ENCODE peak calls at places on chromosomes 6 and 20, in ten cellular contexts. J is mesenteric fat pad, G is psoas muscle, L is GOT3, O is suprapubic skin, P is fibroblast of the aortic adventitia, X is body of pancreas, S is neural crest cell, Y is Peyer's patch, F is GM12865. H is an unnamed sample.

GRCh38 chr6:2738373-2738979 is 12.2 kb downstream of the MYLK4 start:
- DNase-seq in J (no peak), G (no peak), L (no peak), O (no peak), P (peak), X (peak), S (peak), Y (peak), F (peak), H (no peak)

GRCh38 chr6:132526461-132526860 is 11.6 kb upstream of the TAAR9 start:
- DNase-seq in J (no peak), G (no peak), L (no peak), O (no peak), P (no peak), X (no peak), S (no peak), Y (no peak), F (no peak), H (no peak)

GRCh38 chr6:137496909-137497721 is 2.9 kb upstream of the OLIG3 start:
- DNase-seq in J (no peak), G (no peak), L (no peak), O (no peak), P (no peak), X (no peak), S (peak), Y (no peak), F (no peak), H (no peak)

GRCh38 chr20:16258766-16259165 is 314.5 kb downstream of the KIF16B start:
- DNase-seq in J (no peak), G (no peak), L (no peak), O (no peak), P (no peak), X (no peak), S (no peak), Y (no peak), F (no peak), H (no peak)

GRCh38 chr20:8786383-8786782 is 282.5 kb upstream of the PLCB4 start:
- DNase-seq in J (no peak), G (no peak), L (no peak), O (no peak), P (no peak), X (no peak), S (no peak), Y (no peak), F (no peak), H (no peak)

GRCh38 chr20:11168026-11168425 is 494.2 kb upstream of the JAG1 start:
- DNase-seq in J (no peak), G (no peak), L (no peak), O (no peak), P (peak), X (no peak), S (no peak), Y (no peak), F (no peak), H (no peak)

GRCh38 chr6:70717038-70717801 is 49.5 kb downstream of the SMAP1 start:
- DNase-seq in J (no peak), G (no peak), L (no peak), O (no peak), P (no peak), X (no peak), S (no peak), Y (no peak), F (peak), H (no peak)

GRCh38 chr20:462199-462991 is at the start of gene TBC1D20:
- DNase-seq in J (peak), G (peak), L (peak), O (peak), P (peak), X (peak), S (peak), Y (peak), F (peak), H (peak)

GRCh38 chr20:24701027-24701426 is 231.6 kb downstream of the SYNDIG1 start:
- DNase-seq in J (peak), G (no peak), L (no peak), O (peak), P (no peak), X (no peak), S (no peak), Y (no peak), F (no peak), H (no peak)

GRCh38 chr6:73180718-73181619 is 44.3 kb downstream of the KHDC1L start:
- DNase-seq in J (no peak), G (no peak), L (no peak), O (no peak), P (peak), X (peak), S (no peak), Y (peak), F (peak), H (no peak)

GRCh38 chr6:3090013-3090412 is 21.7 kb downstream of the RIPK1 start:
- DNase-seq in J (no peak), G (no peak), L (no peak), O (no peak), P (no peak), X (no peak), S (no peak), Y (no peak), F (no peak), H (no peak)

GRCh38 chr20:39631557-39631956 is 669.4 kb downstream of the DHX35 start:
- DNase-seq in J (no peak), G (no peak), L (no peak), O (no peak), P (no peak), X (no peak), S (no peak), Y (no peak), F (no peak), H (no peak)

GRCh38 chr20:61442075-61442670 is 190.1 kb downstream of the CDH4 start:
- DNase-seq in J (peak), G (no peak), L (no peak), O (no peak), P (no peak), X (no peak), S (no peak), Y (no peak), F (no peak), H (no peak)

GRCh38 chr6:54613596-54613995 is 233.0 kb upstream of the FAM83B start:
- DNase-seq in J (no peak), G (no peak), L (no peak), O (no peak), P (no peak), X (no peak), S (no peak), Y (no peak), F (no peak), H (no peak)

GRCh38 chr6:69917834-69918233 is 51.5 kb downstream of the COL19A1 start:
- DNase-seq in J (no peak), G (no peak), L (no peak), O (no peak), P (peak), X (no peak), S (no peak), Y (no peak), F (peak), H (no peak)

GRCh38 chr6:33822575-33823395 is 19.0 kb upstream of the MLN start:
- DNase-seq in J (no peak), G (no peak), L (no peak), O (no peak), P (no peak), X (no peak), S (peak), Y (no peak), F (peak), H (no peak)

GRCh38 chr20:5835870-5836269 is 85.7 kb downstream of the SHLD1 start:
- DNase-seq in J (no peak), G (no peak), L (no peak), O (no peak), P (peak), X (no peak), S (no peak), Y (no peak), F (no peak), H (no peak)

GRCh38 chr6:93786474-93787330 is 367.3 kb upstream of the EPHA7 start:
- DNase-seq in J (no peak), G (no peak), L (no peak), O (no peak), P (no peak), X (no peak), S (no peak), Y (no peak), F (no peak), H (no peak)

GRCh38 chr20:58613061-58613854 is 37.8 kb upstream of the STX16 start:
- DNase-seq in J (no peak), G (no peak), L (no peak), O (no peak), P (peak), X (no peak), S (no peak), Y (no peak), F (no peak), H (no peak)

GRCh38 chr20:14860410-14860814 is 523.0 kb upstream of the FLRT3 start:
- DNase-seq in J (no peak), G (no peak), L (no peak), O (no peak), P (no peak), X (no peak), S (no peak), Y (no peak), F (peak), H (no peak)

GRCh38 chr20:60224914-60225313 is 266.7 kb downstream of the CDH26 start:
- DNase-seq in J (peak), G (no peak), L (no peak), O (no peak), P (peak), X (no peak), S (peak), Y (no peak), F (no peak), H (no peak)

GRCh38 chr20:63321148-63321831 is 28.3 kb downstream of the COL20A1 start:
- DNase-seq in J (no peak), G (peak), L (no peak), O (no peak), P (peak), X (peak), S (no peak), Y (no peak), F (no peak), H (peak)

GRCh38 chr20:9166153-9166780 is 97.4 kb downstream of the PLCB4 start:
- DNase-seq in J (no peak), G (no peak), L (no peak), O (no peak), P (no peak), X (no peak), S (no peak), Y (no peak), F (no peak), H (no peak)

GRCh38 chr6:143538374-143538773 is 26.9 kb upstream of the FUCA2 start:
- DNase-seq in J (no peak), G (no peak), L (no peak), O (no peak), P (no peak), X (no peak), S (no peak), Y (no peak), F (no peak), H (no peak)

GRCh38 chr20:15475483-15475882 is 1097.8 kb downstream of the KIF16B start:
- DNase-seq in J (no peak), G (no peak), L (no peak), O (no peak), P (no peak), X (peak), S (no peak), Y (no peak), F (peak), H (peak)

GRCh38 chr20:60765821-60766403 is 486.1 kb upstream of the CDH4 start:
- DNase-seq in J (no peak), G (no peak), L (no peak), O (no peak), P (no peak), X (peak), S (no peak), Y (no peak), F (no peak), H (no peak)

GRCh38 chr6:159540152-159540551 is 152.9 kb downstream of the SOD2 start:
- DNase-seq in J (no peak), G (no peak), L (no peak), O (no peak), P (no peak), X (no peak), S (peak), Y (no peak), F (peak), H (no peak)

GRCh38 chr6:56640374-56640773 is 2.3 kb downstream of the DST start:
- DNase-seq in J (no peak), G (no peak), L (no peak), O (no peak), P (no peak), X (no peak), S (no peak), Y (no peak), F (no peak), H (no peak)

GRCh38 chr6:117233146-117233545 is 32.2 kb upstream of the VGLL2 start:
- DNase-seq in J (no peak), G (no peak), L (no peak), O (no peak), P (no peak), X (no peak), S (no peak), Y (no peak), F (no peak), H (no peak)

GRCh38 chr20:63640086-63640485 is 13.1 kb downstream of the STMN3 start:
- DNase-seq in J (no peak), G (no peak), L (no peak), O (no peak), P (no peak), X (no peak), S (no peak), Y (no peak), F (no peak), H (no peak)

GRCh38 chr20:61839912-61840441 is 225.7 kb downstream of the TAF4 start:
- DNase-seq in J (no peak), G (no peak), L (no peak), O (no peak), P (no peak), X (no peak), S (no peak), Y (no peak), F (no peak), H (no peak)